ENCODE peak calls at places on chromosomes 2 and 18, in four cellular contexts. One of them, this sample, is unnamed.
A peak's percentile ranks its signal among the peaks of the same experiment; 100 is the strongest.

GRCh38 chr2:84022810-84023431 is 436.2 kb downstream of the SUCLG1 start:
- DNase-seq in hepatocyte: peak; percentile 79
- DNase-seq in cardiac fibroblast: peak; percentile 57
- DNase-seq in IMR-90: peak; percentile 60
- DNase-seq in this sample: peak; percentile 23

GRCh38 chr18:8045160-8045885 is 478.2 kb downstream of the PTPRM start:
- DNase-seq in hepatocyte: no peak
- DNase-seq in cardiac fibroblast: no peak
- DNase-seq in IMR-90: no peak
- DNase-seq in this sample: no peak

GRCh38 chr18:23302852-23303527 is 150.1 kb upstream of the RIOK3 start:
- DNase-seq in hepatocyte: no peak
- DNase-seq in cardiac fibroblast: peak; percentile 91
- DNase-seq in IMR-90: peak; percentile 81
- DNase-seq in this sample: no peak

GRCh38 chr2:68727698-68728375 is 6.8 kb upstream of the ARHGAP25 start:
- DNase-seq in hepatocyte: no peak
- DNase-seq in cardiac fibroblast: no peak
- DNase-seq in IMR-90: peak; percentile 90
- DNase-seq in this sample: no peak

GRCh38 chr18:55400590-55401274 is 187.3 kb downstream of the TCF4 start:
- DNase-seq in hepatocyte: no peak
- DNase-seq in cardiac fibroblast: peak; percentile 37
- DNase-seq in IMR-90: peak; percentile 34
- DNase-seq in this sample: no peak

GRCh38 chr18:59954241-59954640 is 54.4 kb downstream of the PMAIP1 start:
- DNase-seq in hepatocyte: no peak
- DNase-seq in cardiac fibroblast: no peak
- DNase-seq in IMR-90: no peak
- DNase-seq in this sample: no peak

GRCh38 chr18:75173125-75173432 is 35.9 kb downstream of the PTGR3 start:
- DNase-seq in hepatocyte: peak; percentile 27
- DNase-seq in cardiac fibroblast: peak; percentile 5
- DNase-seq in IMR-90: peak; percentile 17
- DNase-seq in this sample: no peak

GRCh38 chr18:7941533-7941932 is 374.4 kb downstream of the PTPRM start:
- DNase-seq in hepatocyte: no peak
- DNase-seq in cardiac fibroblast: no peak
- DNase-seq in IMR-90: no peak
- DNase-seq in this sample: peak; percentile 100

GRCh38 chr2:102237176-102237575 is 50.4 kb downstream of the IL1RL2 start:
- DNase-seq in hepatocyte: no peak
- DNase-seq in cardiac fibroblast: no peak
- DNase-seq in IMR-90: no peak
- DNase-seq in this sample: no peak

GRCh38 chr2:184053326-184053725 is 545.0 kb upstream of the ZNF804A start:
- DNase-seq in hepatocyte: no peak
- DNase-seq in cardiac fibroblast: no peak
- DNase-seq in IMR-90: no peak
- DNase-seq in this sample: peak; percentile 72

GRCh38 chr2:27086090-27086721 is 366 bp upstream of the KHK start:
- DNase-seq in hepatocyte: peak; percentile 97
- DNase-seq in cardiac fibroblast: peak; percentile 95
- DNase-seq in IMR-90: peak; percentile 86
- DNase-seq in this sample: peak; percentile 50

GRCh38 chr2:239274391-239275001 is 126.3 kb downstream of the HDAC4 start:
- DNase-seq in hepatocyte: no peak
- DNase-seq in cardiac fibroblast: peak; percentile 59
- DNase-seq in IMR-90: peak; percentile 70
- DNase-seq in this sample: no peak

GRCh38 chr2:165144315-165144714 is 59.5 kb downstream of the SCN3A start:
- DNase-seq in hepatocyte: peak; percentile 4
- DNase-seq in cardiac fibroblast: no peak
- DNase-seq in IMR-90: no peak
- DNase-seq in this sample: no peak

GRCh38 chr2:168577885-168578284 is 121.8 kb downstream of the CERS6 start:
- DNase-seq in hepatocyte: no peak
- DNase-seq in cardiac fibroblast: no peak
- DNase-seq in IMR-90: no peak
- DNase-seq in this sample: no peak

GRCh38 chr18:44231936-44232335 is 448.8 kb upstream of the SETBP1 start:
- DNase-seq in hepatocyte: no peak
- DNase-seq in cardiac fibroblast: no peak
- DNase-seq in IMR-90: no peak
- DNase-seq in this sample: no peak

GRCh38 chr2:234970467-234970866 is 18.6 kb downstream of the SH3BP4 start:
- DNase-seq in hepatocyte: no peak
- DNase-seq in cardiac fibroblast: no peak
- DNase-seq in IMR-90: peak; percentile 53
- DNase-seq in this sample: no peak

GRCh38 chr2:144102386-144102785 is 417.5 kb downstream of the ZEB2 start:
- DNase-seq in hepatocyte: no peak
- DNase-seq in cardiac fibroblast: no peak
- DNase-seq in IMR-90: no peak
- DNase-seq in this sample: no peak

GRCh38 chr2:66843856-66844255 is 408.9 kb downstream of the MEIS1 start:
- DNase-seq in hepatocyte: no peak
- DNase-seq in cardiac fibroblast: no peak
- DNase-seq in IMR-90: no peak
- DNase-seq in this sample: no peak

GRCh38 chr2:29601872-29602271 is 319.5 kb downstream of the ALK start:
- DNase-seq in hepatocyte: no peak
- DNase-seq in cardiac fibroblast: no peak
- DNase-seq in IMR-90: peak; percentile 8
- DNase-seq in this sample: no peak

GRCh38 chr2:29113891-29114321 is 1.3 kb upstream of the CLIP4 start:
- DNase-seq in hepatocyte: peak; percentile 58
- DNase-seq in cardiac fibroblast: peak; percentile 82
- DNase-seq in IMR-90: peak; percentile 73
- DNase-seq in this sample: no peak

GRCh38 chr2:158722266-158723105 is 72.6 kb upstream of the DAPL1 start:
- DNase-seq in hepatocyte: no peak
- DNase-seq in cardiac fibroblast: no peak
- DNase-seq in IMR-90: no peak
- DNase-seq in this sample: no peak

GRCh38 chr18:7812431-7813063 is 245.4 kb downstream of the PTPRM start:
- DNase-seq in hepatocyte: no peak
- DNase-seq in cardiac fibroblast: peak; percentile 85
- DNase-seq in IMR-90: peak; percentile 73
- DNase-seq in this sample: no peak

GRCh38 chr2:10079192-10079930 is 850 bp downstream of the CYS1 start:
- DNase-seq in hepatocyte: peak; percentile 64
- DNase-seq in cardiac fibroblast: peak; percentile 74
- DNase-seq in IMR-90: peak; percentile 58
- DNase-seq in this sample: peak; percentile 66

GRCh38 chr18:48928787-48929186 is 22.0 kb downstream of the SMAD7 start:
- DNase-seq in hepatocyte: peak; percentile 81
- DNase-seq in cardiac fibroblast: peak; percentile 67
- DNase-seq in IMR-90: peak; percentile 42
- DNase-seq in this sample: no peak
- H3K4me3 ChIP-seq in hepatocyte: no peak overlapping the region
- H3K4me3 ChIP-seq in cardiac fibroblast: no peak overlapping the region
- H3K4me3 ChIP-seq in IMR-90: no peak overlapping the region
- H3K4me3 ChIP-seq in this sample: no peak overlapping the region

GRCh38 chr2:232871418-232871834 is 1.4 kb downstream of the SNORC start:
- DNase-seq in hepatocyte: no peak
- DNase-seq in cardiac fibroblast: no peak
- DNase-seq in IMR-90: no peak
- DNase-seq in this sample: no peak

GRCh38 chr2:232873292-232873908 is 3.3 kb downstream of the SNORC start:
- DNase-seq in hepatocyte: no peak
- DNase-seq in cardiac fibroblast: no peak
- DNase-seq in IMR-90: no peak
- DNase-seq in this sample: no peak

GRCh38 chr2:232872826-232873225 is 2.8 kb downstream of the SNORC start:
- DNase-seq in hepatocyte: no peak
- DNase-seq in cardiac fibroblast: no peak
- DNase-seq in IMR-90: no peak
- DNase-seq in this sample: no peak

GRCh38 chr2:232870766-232871371 is 805 bp downstream of the SNORC start:
- DNase-seq in hepatocyte: no peak
- DNase-seq in cardiac fibroblast: no peak
- DNase-seq in IMR-90: no peak
- DNase-seq in this sample: no peak

DNA sequence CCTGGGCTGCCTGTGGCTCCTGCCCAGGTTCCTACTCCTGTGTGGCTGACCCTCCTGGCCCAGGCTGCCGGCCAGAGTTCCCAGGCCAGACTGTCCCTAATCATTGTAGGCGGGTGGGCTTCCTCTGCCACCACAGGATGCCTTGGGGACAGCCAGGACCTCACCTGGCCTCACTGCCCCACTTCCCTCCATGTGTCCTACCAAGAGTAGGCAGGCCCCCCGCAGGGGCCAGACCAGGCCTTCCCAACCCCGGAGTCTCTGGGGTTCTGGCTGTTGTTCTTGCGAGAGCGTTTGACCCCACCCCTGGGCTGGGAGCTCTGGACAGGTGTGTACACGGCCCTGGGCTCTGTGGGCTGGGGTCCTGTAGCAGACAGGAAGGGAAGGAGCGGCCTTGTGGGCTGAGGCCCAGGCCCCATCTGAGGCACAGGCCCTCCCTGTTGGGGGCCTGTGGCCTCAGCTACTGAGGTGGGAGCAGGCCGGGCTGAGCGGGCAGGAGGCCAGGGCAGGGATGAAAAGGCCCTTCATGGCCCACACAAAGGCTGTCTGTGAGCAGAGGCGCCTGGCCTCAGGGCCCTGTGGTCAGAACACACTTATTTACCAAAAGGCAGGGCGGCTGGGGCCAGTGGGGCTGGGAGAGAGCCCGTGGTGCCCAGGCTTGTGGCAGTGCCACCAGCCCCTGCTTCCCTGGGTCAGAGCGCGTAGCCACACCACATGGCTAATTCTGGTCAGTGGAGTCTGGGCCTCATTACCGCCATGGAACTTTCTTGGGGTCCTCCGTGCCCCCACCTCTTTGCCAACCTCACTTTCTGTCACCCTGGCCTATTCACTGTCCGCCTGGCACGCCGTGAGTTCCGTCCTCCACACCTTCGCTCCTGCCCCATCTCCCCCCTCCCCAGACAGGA is 2.0 kb downstream of the SNORC start:
- DNase-seq in hepatocyte: no peak
- DNase-seq in cardiac fibroblast: no peak
- DNase-seq in IMR-90: no peak
- DNase-seq in this sample: no peak
- TF ChIP-seq CTCF in hepatocyte: no peak
- TF ChIP-seq CTCF in cardiac fibroblast: no peak
- TF ChIP-seq CTCF in IMR-90: no peak
- TF ChIP-seq CTCF in this sample: no peak

DNA sequence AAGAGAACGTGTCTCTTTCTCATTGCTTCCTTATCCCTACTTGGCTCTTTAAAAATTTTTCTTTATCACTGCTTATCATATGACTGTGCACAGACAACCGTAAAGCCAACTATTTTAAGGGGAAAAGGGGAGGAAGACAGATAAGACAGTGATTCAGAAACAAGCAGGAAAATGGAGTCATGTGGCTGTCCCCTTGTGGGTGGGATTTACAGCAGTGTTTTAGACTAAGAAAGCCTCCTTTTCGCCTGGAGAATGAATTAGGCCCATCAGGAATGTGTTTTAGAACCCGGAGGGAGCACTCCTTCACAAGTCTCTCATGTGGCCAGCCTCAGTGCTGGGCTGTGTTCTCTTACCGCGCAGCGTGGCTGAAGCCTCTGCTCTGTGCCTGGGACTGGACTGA is 17.6 kb downstream of the PRKCE start:
- DNase-seq in hepatocyte: peak; percentile 22
- DNase-seq in cardiac fibroblast: peak; percentile 88
- DNase-seq in IMR-90: peak; percentile 73
- DNase-seq in this sample: no peak
- H3K4me3 ChIP-seq in hepatocyte: no peak overlapping the region
- H3K4me3 ChIP-seq in cardiac fibroblast: no peak overlapping the region
- H3K4me3 ChIP-seq in IMR-90: no peak overlapping the region
- H3K4me3 ChIP-seq in this sample: no peak overlapping the region

GRCh38 chr2:129253461-129253812 is 726.0 kb upstream of the RAB6C start:
- DNase-seq in hepatocyte: peak; percentile 45
- DNase-seq in cardiac fibroblast: peak; percentile 19
- DNase-seq in IMR-90: no peak
- DNase-seq in this sample: no peak
- TF ChIP-seq CTCF in hepatocyte: peak; percentile 37
- TF ChIP-seq CTCF in cardiac fibroblast: no peak
- TF ChIP-seq CTCF in IMR-90: no peak
- TF ChIP-seq CTCF in this sample: peak; percentile 77

GRCh38 chr2:218698885-218699284 is 11.8 kb upstream of the TTLL4 start:
- DNase-seq in hepatocyte: no peak
- DNase-seq in cardiac fibroblast: no peak
- DNase-seq in IMR-90: no peak
- DNase-seq in this sample: no peak
- H3K4me3 ChIP-seq in hepatocyte: no peak overlapping the region
- H3K4me3 ChIP-seq in cardiac fibroblast: no peak overlapping the region
- H3K4me3 ChIP-seq in IMR-90: no peak overlapping the region
- H3K4me3 ChIP-seq in this sample: no peak overlapping the region

GRCh38 chr2:140349695-140350094 is 1569.5 kb upstream of the NXPH2 start:
- DNase-seq in hepatocyte: no peak
- DNase-seq in cardiac fibroblast: peak; percentile 15
- DNase-seq in IMR-90: no peak
- DNase-seq in this sample: no peak
- TF ChIP-seq CTCF in hepatocyte: no peak
- TF ChIP-seq CTCF in cardiac fibroblast: no peak
- TF ChIP-seq CTCF in IMR-90: no peak
- TF ChIP-seq CTCF in this sample: peak; percentile 26